ENCODE peak calls at places on chromosomes 16 and 17, in four cellular contexts. R is H1, B is trophoblast cell, H is mesenchymal stem cell. M is an unnamed sample.

GRCh38 chr17:81322271-81323082 is 27.4 kb upstream of the SLC38A10 start:
- DNase-seq in H (no peak), R (no peak), B (no peak), M (no peak)

GRCh38 chr16:53519417-53520091 is 16.5 kb upstream of the AKTIP start:
- DNase-seq in R (no peak), B (peak; percentile 91), H (no peak), M (no peak)

GRCh38 chr17:77460514-77461046 is 319.8 kb downstream of the SEC14L1 start:
- DNase-seq in B (no peak), H (peak; percentile 56), R (no peak), M (no peak)

GRCh38 chr16:57938936-57939871 is 31.7 kb downstream of the CNGB1 start:
- DNase-seq in B (peak; percentile 16), R (no peak), H (no peak), M (no peak)

GRCh38 chr16:77564791-77565390 is 130.1 kb upstream of the ADAMTS18 start:
- DNase-seq in B (peak; percentile 75), R (no peak), H (peak; percentile 38), M (no peak)

GRCh38 chr17:43211480-43212402 is at the start of gene TMEM106A:
- DNase-seq in B (peak; percentile 96), R (peak; percentile 34), H (peak; percentile 91), M (peak; percentile 52)

GRCh38 chr17:74118504-74118903 is 85.0 kb upstream of the RPL38 start:
- DNase-seq in H (no peak), R (peak; percentile 54), B (no peak), M (peak; percentile 41)

GRCh38 chr16:3716831-3717234 is 491 bp downstream of the TRAP1 start:
- DNase-seq in B (peak; percentile 32), H (peak; percentile 40), R (no peak), M (peak; percentile 29)

GRCh38 chr17:61551255-61551742 is 39.7 kb downstream of the NACA2 start:
- DNase-seq in R (no peak), H (peak; percentile 57), B (peak; percentile 57), M (peak; percentile 3)

GRCh38 chr16:30478766-30479478 is 6.4 kb downstream of the ITGAL start:
- DNase-seq in H (no peak), B (no peak), R (no peak), M (no peak)

GRCh38 chr17:75077490-75078096 is 10.2 kb upstream of the SLC16A5 start:
- DNase-seq in H (no peak), R (no peak), B (peak; percentile 73), M (no peak)

GRCh38 chr16:265711-266110 is 10.0 kb downstream of the RGS11 start:
- DNase-seq in H (no peak), R (no peak), B (no peak), M (no peak)

GRCh38 chr16:28879261-28879840 is 1.1 kb downstream of the ATP2A1 start:
- DNase-seq in H (no peak), R (no peak), B (no peak), M (no peak)

DNA sequence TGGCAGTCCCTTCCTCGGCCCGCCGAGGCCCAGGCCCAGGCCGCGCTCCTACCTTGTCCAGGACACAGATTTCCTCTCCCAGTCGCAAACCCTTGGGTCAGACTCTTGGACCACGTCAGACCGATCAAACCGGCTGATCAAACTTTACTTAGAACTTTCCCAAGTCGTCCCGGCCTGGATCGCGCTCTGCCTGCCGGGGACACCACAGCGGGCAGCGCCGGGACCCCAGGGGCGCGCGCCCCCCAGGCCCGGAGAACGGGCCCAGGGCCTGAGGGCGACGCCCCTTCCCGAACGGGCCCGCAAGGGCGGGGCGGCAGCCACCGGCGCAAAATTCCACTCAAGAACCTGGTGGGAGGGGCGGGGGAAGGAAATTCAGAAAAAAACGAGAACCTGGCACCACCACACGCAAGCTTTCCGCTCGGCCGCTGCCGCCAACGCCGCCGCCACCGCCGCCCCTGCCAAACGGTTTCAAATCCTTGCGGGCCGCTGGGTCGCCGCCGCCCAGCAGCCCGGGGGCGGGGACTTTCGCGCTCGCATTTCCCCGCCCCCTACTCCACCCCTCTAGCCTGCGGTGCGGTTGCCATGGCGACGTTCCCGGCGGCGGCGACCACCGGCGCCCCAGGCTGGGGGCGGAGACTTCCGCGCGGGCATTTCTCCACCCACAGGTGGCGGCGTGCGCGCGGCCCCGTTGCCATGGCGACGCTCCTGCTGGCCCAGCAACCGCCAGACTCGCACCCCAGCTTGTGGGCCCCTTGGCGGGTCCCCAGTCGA is at the start of gene CEP112:
- DNase-seq in H (peak; percentile 74), B (peak; percentile 75), R (peak; percentile 84), M (peak; percentile 91)
- H3K23ac ChIP-seq in H (no peak within 1 kb of the TSS), B (no peak within 1 kb of the TSS), R (no peak within 1 kb of the TSS), M (peak within 1 kb of the TSS; percentile 65)

DNA sequence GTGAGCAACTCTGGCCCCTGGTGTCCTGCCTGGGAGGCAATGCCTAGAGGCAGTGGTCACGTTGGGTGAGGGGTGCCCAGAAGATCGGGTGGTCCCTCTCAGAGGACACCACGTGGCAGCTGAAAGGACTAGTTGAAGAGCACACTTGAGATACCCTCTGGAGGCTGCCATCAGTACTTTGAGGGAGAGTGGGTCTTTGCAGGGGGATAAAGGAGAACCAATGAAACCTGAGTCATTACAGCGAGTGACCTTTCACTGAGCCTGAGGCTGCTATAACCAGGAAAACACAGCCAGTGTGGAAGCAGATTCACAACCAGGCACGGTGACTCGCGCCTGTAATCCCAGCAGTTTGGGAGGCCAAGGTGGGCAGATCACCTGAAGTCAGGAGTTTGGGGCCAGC is 18.9 kb downstream of the CA4 start:
- DNase-seq in R (no peak), B (no peak), H (no peak), M (no peak)
- H3K4me1 ChIP-seq in R (peaks cover 7% of the 10 kb centered on the region), B (no peaks in the 10 kb centered on the region), H (peaks cover 2% of the 10 kb centered on the region), M (peaks cover 15% of the 10 kb centered on the region)

DNA sequence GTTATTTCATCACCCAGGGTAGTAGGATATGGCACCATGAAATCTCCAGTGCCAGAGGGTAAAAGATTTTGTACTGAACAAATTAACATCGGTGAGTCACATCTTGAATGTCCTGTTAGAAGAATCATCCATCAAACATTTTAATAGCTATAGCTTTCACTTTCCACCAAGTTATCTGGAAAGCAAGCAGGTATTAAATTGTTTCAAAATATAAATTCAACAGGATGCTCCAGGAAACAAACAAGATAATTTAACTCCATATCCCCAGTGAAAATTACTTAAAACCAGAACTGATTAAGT is 2.4 kb downstream of the VEZF1 start:
- DNase-seq in R (no peak), H (peak; percentile 53), B (peak; percentile 50), M (no peak)
- H3K23ac ChIP-seq in R (no peak overlapping the region), H (no peak overlapping the region), B (no peak overlapping the region), M (no peak overlapping the region)

DNA sequence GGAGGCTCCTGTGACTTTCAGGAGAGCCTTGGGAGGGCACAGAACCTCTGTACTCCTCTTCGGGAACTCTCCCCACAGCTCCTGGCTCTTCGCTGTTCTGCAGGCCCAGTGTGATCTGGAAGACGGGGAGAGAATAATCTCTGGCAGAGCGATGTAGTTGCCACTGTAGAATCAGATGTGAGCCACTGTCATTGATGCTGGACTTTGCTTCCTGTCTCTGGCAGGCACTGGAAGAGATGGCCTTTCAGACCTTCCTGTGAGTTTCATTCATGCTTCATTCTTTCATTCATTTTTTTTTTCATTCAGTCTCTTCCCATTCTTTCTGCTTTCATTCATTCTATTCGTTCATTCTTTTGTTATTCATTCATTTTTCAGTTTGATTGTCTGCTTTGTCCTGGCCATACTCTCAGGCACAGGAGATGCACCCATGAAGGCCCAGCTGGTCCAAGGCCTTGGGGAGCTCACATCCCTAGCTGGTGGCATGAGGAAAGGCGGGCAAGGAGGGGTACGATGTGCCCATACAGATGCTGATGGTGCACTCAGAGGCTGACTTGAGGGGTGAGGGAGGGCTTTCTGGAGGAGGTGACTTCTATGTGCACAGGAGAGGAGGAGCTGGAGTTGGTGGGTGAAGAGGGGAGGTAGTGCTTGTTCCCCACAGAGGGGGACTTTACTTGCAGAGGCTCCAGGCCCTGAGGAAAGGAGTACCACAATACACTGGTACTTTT is 44.2 kb downstream of the CMIP start:
- DNase-seq in H (no peak), B (no peak), R (no peak), M (no peak)
- H3K4me1 ChIP-seq in H (peaks cover 42% of the 10 kb centered on the region), B (peaks cover 14% of the 10 kb centered on the region), R (peaks cover 8% of the 10 kb centered on the region), M (peaks cover 29% of the 10 kb centered on the region)

DNA sequence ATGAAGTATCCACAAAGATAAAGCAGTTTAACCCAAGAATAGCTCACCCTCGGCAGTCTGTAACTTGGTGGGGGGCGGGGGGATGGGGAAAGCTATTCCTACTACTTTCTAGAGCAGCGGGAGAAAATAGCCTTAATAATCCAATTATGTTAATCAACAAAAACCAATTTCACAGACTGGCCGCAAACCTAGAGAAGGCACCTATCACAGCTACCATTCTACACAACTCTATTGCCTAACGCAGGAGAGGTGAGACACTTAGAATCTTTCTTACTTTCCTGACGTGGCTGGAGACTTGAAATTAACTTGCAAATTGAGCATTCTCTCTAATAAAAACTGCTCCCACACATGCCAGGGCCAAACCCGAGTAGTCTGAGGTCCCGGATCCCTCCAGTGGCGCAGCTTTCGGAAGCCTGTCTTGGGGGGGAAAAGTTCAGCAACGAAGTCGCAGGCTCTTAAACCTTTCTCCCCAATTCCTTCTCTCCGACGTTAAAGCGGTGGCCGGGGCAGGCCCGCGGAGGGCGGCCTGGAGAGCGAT is 776 bp downstream of the SMG6 start:
- DNase-seq in B (peak; percentile 29), H (no peak), R (no peak), M (no peak)
- H3K23ac ChIP-seq in B (no peak overlapping the region), H (no peak overlapping the region), R (no peak overlapping the region), M (peak overlapping the region; percentile 50)

M was measured in neuronal stem cell.